ENCODE peak calls at places on chromosomes 7 and 10, in five cellular contexts. One of them, this sample, is unnamed.

GRCh38 chr10:124001391-124002260 is 91.8 kb downstream of the CHST15 start:
- DNase-seq in transverse colon: no peak
- DNase-seq in K562: no peak
- DNase-seq in esophagus muscularis mucosa: peak; percentile 91
- DNase-seq in breast epithelium: no peak
- DNase-seq in this sample: no peak

GRCh38 chr7:17915796-17916195 is 24.5 kb downstream of the SNX13 start:
- DNase-seq in transverse colon: no peak
- DNase-seq in K562: no peak
- DNase-seq in esophagus muscularis mucosa: no peak
- DNase-seq in breast epithelium: no peak
- DNase-seq in this sample: no peak

GRCh38 chr10:119445311-119445934 is 97.1 kb downstream of the RGS10 start:
- DNase-seq in transverse colon: peak; percentile 88
- DNase-seq in K562: peak; percentile 76
- DNase-seq in esophagus muscularis mucosa: peak; percentile 95
- DNase-seq in breast epithelium: peak; percentile 89
- DNase-seq in this sample: peak; percentile 92

GRCh38 chr10:104123397-104123796 is 1.4 kb downstream of the SFR1 start:
- DNase-seq in transverse colon: no peak
- DNase-seq in K562: no peak
- DNase-seq in esophagus muscularis mucosa: no peak
- DNase-seq in breast epithelium: no peak
- DNase-seq in this sample: no peak

GRCh38 chr10:119206603-119207366 is 586 bp upstream of the GRK5 start:
- DNase-seq in transverse colon: peak; percentile 70
- DNase-seq in K562: peak; percentile 77
- DNase-seq in esophagus muscularis mucosa: peak; percentile 93
- DNase-seq in breast epithelium: peak; percentile 55
- DNase-seq in this sample: peak; percentile 76

GRCh38 chr7:152663101-152663740 is 12.7 kb downstream of the XRCC2 start:
- DNase-seq in transverse colon: no peak
- DNase-seq in K562: no peak
- DNase-seq in esophagus muscularis mucosa: no peak
- DNase-seq in breast epithelium: no peak
- DNase-seq in this sample: peak; percentile 23

GRCh38 chr7:98982686-98983085 is 104.4 kb downstream of the TRRAP start:
- DNase-seq in transverse colon: no peak
- DNase-seq in K562: no peak
- DNase-seq in esophagus muscularis mucosa: no peak
- DNase-seq in breast epithelium: no peak
- DNase-seq in this sample: no peak

GRCh38 chr10:71297343-71297742 is 21.7 kb upstream of the SLC29A3 start:
- DNase-seq in transverse colon: no peak
- DNase-seq in K562: no peak
- DNase-seq in esophagus muscularis mucosa: no peak
- DNase-seq in breast epithelium: no peak
- DNase-seq in this sample: no peak

GRCh38 chr10:5973069-5973468 is 4.3 kb downstream of the IL15RA start:
- DNase-seq in transverse colon: no peak
- DNase-seq in K562: no peak
- DNase-seq in esophagus muscularis mucosa: no peak
- DNase-seq in breast epithelium: no peak
- DNase-seq in this sample: no peak

DNA sequence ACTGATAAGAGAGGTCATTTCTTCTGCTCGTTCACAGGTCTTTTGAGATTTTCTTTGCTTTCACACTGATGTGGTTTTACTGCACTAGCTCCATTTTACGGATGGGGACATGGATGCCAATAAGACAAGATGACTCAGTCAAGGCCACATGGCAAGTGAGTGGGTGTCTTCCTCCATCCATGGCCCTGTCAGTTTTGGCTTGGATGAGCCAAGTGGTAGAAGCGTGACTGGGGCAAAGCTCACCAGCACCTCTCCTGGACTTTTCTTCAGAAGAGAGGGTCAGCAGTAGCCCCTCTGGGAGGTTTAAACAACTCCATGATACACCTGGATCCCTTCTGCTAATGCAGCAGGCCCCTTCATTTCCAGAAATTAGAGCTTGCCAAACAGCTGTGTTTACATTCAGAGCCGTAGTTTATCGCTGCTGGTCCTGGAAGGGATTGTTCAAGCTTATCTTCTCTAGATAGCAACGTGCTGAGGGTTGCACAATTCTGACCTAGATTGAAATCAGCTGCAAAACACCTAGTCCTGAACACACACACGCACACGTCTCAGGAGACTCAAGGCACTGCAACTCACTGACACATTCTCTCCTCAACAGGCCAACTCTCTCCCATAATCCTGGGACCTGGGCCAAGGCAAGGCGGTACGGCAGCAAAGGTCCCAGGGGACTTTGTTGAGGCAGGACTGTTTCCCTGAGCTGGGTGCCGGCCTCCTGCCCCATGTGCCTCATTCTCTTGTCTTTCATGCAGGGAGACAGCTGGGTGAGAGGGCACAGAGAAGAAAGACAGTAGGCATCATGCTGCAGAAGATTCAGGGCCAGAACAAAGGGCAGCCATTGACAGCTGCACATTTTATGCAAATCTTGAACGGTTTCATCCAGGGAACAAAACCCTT is 14.2 kb upstream of the PDCD4 start:
- DNase-seq in transverse colon: peak; percentile 71
- DNase-seq in K562: no peak
- DNase-seq in esophagus muscularis mucosa: no peak
- DNase-seq in breast epithelium: no peak
- DNase-seq in this sample: no peak
- TF ChIP-seq POLR2AphosphoS5 in transverse colon: peak; percentile 82
- TF ChIP-seq POLR2AphosphoS5 in K562: peak; percentile 40
- TF ChIP-seq POLR2AphosphoS5 in esophagus muscularis mucosa: peak; percentile 14
- TF ChIP-seq POLR2AphosphoS5 in breast epithelium: peak; percentile 27
- TF ChIP-seq POLR2AphosphoS5 in this sample: no peak

GRCh38 chr10:116272497-116273221 is at the start of gene GFRA1:
- DNase-seq in transverse colon: no peak
- DNase-seq in K562: no peak
- DNase-seq in esophagus muscularis mucosa: no peak
- DNase-seq in breast epithelium: peak; percentile 58
- DNase-seq in this sample: peak; percentile 81
- TF ChIP-seq POLR2AphosphoS5 in transverse colon: no peak
- TF ChIP-seq POLR2AphosphoS5 in K562: no peak
- TF ChIP-seq POLR2AphosphoS5 in esophagus muscularis mucosa: no peak
- TF ChIP-seq POLR2AphosphoS5 in breast epithelium: no peak
- TF ChIP-seq POLR2AphosphoS5 in this sample: no peak

DNA sequence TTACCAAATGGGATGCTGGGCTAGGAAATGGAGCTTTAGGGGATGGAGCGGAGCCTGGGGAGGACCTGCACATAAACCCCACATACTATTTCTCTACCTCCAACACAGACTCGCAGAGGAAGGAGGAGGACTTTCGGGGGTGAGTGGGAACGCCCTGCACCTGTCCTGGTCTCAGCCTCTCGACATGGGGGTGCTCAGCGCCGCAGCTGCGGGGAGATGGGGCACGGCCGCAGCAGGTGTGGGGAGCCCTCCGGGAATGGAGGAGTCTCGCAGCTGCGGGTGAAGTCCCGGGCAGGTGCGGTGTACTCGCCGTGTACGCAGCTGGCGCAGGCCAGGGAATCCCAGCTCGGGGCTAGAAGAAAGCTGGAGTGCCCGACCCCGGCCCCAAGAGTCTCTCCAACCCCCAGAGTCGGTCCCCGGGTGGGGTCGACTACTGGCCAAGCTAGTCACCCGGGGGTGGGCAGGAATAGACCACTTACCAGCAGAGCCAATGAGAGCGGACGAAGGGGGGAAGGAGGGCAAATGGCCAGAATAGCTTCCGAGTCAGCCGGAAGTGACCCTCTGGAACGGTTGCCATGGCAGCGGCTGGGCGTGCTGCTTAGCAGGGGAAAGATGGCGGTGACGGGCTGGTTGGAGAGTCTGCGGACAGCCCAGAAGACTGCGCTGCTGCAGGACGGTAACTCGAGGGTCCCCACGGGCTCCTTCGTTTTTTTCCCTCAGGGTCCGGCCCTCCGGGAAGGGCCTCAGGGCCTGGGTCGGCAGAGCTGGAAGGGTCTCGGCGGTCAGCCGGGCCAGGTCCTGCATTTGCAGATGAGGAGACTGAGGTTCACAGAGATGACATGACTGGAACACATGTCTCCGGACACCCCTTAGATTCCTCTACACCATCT is at the start of the genes DPCD and POLL:
- DNase-seq in transverse colon: peak; percentile 97
- DNase-seq in K562: peak; percentile 92
- DNase-seq in esophagus muscularis mucosa: peak; percentile 99
- DNase-seq in breast epithelium: peak; percentile 96
- DNase-seq in this sample: peak; percentile 99
- TF ChIP-seq POLR2AphosphoS5 in transverse colon: no peak
- TF ChIP-seq POLR2AphosphoS5 in K562: no peak
- TF ChIP-seq POLR2AphosphoS5 in esophagus muscularis mucosa: peak; percentile 74
- TF ChIP-seq POLR2AphosphoS5 in breast epithelium: peak; percentile 60
- TF ChIP-seq POLR2AphosphoS5 in this sample: peak; percentile 89

DNA sequence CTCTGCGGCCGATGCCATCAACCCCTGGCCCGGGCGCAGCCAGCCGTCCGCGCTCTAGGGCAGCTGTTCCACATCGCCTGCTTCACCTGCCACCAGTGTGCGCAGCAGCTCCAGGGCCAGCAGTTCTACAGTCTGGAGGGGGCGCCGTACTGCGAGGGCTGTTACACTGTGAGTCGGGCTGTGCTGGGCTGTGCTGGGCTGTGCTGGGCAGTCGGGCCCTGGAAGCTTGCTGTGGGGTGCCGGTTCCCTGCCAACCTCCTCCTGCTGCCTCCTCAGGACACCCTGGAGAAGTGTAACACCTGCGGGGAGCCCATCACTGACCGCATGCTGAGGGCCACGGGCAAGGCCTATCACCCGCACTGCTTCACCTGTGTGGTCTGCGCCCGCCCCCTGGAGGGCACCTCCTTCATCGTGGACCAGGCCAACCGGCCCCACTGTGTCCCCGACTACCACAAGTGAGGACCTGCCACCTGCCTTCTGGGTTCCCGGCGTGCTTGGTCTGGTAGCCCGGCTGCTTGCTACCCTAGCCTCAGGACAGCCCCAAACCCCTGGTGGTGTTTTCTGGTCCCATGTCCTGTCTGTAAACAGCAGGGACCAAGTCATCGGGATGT is 7.5 kb downstream of the ZYX start:
- DNase-seq in transverse colon: no peak
- DNase-seq in K562: no peak
- DNase-seq in esophagus muscularis mucosa: no peak
- DNase-seq in breast epithelium: no peak
- DNase-seq in this sample: peak; percentile 50
- TF ChIP-seq POLR2AphosphoS5 in transverse colon: no peak
- TF ChIP-seq POLR2AphosphoS5 in K562: no peak
- TF ChIP-seq POLR2AphosphoS5 in esophagus muscularis mucosa: no peak
- TF ChIP-seq POLR2AphosphoS5 in breast epithelium: no peak
- TF ChIP-seq POLR2AphosphoS5 in this sample: no peak

GRCh38 chr7:71255537-71256178 is 123.7 kb downstream of the GALNT17 start:
- DNase-seq in transverse colon: no peak
- DNase-seq in K562: no peak
- DNase-seq in esophagus muscularis mucosa: no peak
- DNase-seq in breast epithelium: no peak
- DNase-seq in this sample: peak; percentile 41
- TF ChIP-seq POLR2AphosphoS5 in transverse colon: no peak
- TF ChIP-seq POLR2AphosphoS5 in K562: no peak
- TF ChIP-seq POLR2AphosphoS5 in esophagus muscularis mucosa: no peak
- TF ChIP-seq POLR2AphosphoS5 in breast epithelium: no peak
- TF ChIP-seq POLR2AphosphoS5 in this sample: no peak

GRCh38 chr7:114969096-114969495 is 47.2 kb downstream of the MDFIC start:
- DNase-seq in transverse colon: no peak
- DNase-seq in K562: no peak
- DNase-seq in esophagus muscularis mucosa: no peak
- DNase-seq in breast epithelium: no peak
- DNase-seq in this sample: no peak
- TF ChIP-seq POLR2AphosphoS5 in transverse colon: no peak
- TF ChIP-seq POLR2AphosphoS5 in K562: no peak
- TF ChIP-seq POLR2AphosphoS5 in esophagus muscularis mucosa: no peak
- TF ChIP-seq POLR2AphosphoS5 in breast epithelium: no peak
- TF ChIP-seq POLR2AphosphoS5 in this sample: no peak

GRCh38 chr10:14781763-14782162 is 7.1 kb upstream of the FAM107B start:
- DNase-seq in transverse colon: no peak
- DNase-seq in K562: no peak
- DNase-seq in esophagus muscularis mucosa: peak; percentile 89
- DNase-seq in breast epithelium: no peak
- DNase-seq in this sample: no peak
- TF ChIP-seq POLR2AphosphoS5 in transverse colon: no peak
- TF ChIP-seq POLR2AphosphoS5 in K562: no peak
- TF ChIP-seq POLR2AphosphoS5 in esophagus muscularis mucosa: no peak
- TF ChIP-seq POLR2AphosphoS5 in breast epithelium: no peak
- TF ChIP-seq POLR2AphosphoS5 in this sample: no peak

GRCh38 chr10:58784361-58784760 is 271.7 kb downstream of the BICC1 start:
- DNase-seq in transverse colon: no peak
- DNase-seq in K562: no peak
- DNase-seq in esophagus muscularis mucosa: no peak
- DNase-seq in breast epithelium: no peak
- DNase-seq in this sample: no peak

GRCh38 chr10:58785354-58785753 is 272.7 kb downstream of the BICC1 start:
- DNase-seq in transverse colon: no peak
- DNase-seq in K562: no peak
- DNase-seq in esophagus muscularis mucosa: no peak
- DNase-seq in breast epithelium: no peak
- DNase-seq in this sample: no peak

GRCh38 chr10:58781873-58782488 is 269.3 kb downstream of the BICC1 start:
- DNase-seq in transverse colon: no peak
- DNase-seq in K562: peak; percentile 23
- DNase-seq in esophagus muscularis mucosa: no peak
- DNase-seq in breast epithelium: no peak
- DNase-seq in this sample: peak; percentile 68

GRCh38 chr10:58780481-58780880 is 267.8 kb downstream of the BICC1 start:
- DNase-seq in transverse colon: no peak
- DNase-seq in K562: no peak
- DNase-seq in esophagus muscularis mucosa: no peak
- DNase-seq in breast epithelium: no peak
- DNase-seq in this sample: no peak

DNA sequence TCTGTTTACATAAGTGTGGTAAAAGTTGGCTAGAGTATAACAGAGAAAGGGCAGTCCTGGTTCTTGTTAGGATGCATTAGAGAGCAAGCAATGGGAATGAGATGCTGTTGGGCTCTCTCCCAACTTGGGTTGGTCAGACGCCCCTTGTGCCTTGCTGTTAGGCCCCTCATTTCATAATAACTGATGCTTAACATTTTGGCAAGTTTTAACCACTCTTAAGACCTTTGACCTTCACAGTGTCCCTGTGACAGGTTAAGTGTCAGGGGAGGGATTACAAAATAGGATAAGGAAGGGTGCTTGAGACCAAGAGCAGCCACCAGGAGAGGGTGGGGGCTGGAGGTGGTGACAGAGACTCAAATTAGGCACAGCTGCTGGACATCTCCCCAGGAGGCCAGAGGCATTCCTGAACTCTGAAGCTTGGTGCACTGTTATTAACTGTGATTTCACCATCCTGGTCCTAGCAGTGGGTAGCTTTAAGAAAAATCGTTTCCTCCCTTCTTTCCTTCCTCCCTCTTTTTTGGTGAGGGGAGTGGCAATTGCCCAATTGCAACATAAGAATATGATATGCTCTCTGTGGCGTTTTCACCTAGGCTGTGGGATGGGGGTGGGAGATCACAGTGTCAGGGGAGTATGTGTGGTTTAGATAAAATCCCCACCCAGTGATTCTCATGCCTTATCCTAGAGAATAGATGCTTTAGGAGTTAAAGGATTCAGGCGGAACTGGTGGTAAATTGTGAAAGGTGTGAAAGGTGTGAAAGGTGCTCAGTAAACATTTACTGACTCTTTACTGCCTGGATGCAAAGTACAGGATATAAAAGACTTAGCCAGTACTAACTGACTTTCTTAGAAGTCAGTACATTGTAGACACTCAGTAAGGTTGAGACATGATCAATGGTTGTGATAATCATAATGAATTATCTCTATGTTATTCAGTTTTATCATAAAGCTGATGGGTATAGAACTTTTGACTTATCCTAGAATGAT is 270.5 kb downstream of the BICC1 start:
- DNase-seq in transverse colon: no peak
- DNase-seq in K562: no peak
- DNase-seq in esophagus muscularis mucosa: no peak
- DNase-seq in breast epithelium: no peak
- DNase-seq in this sample: no peak
- TF ChIP-seq POLR2AphosphoS5 in transverse colon: no peak
- TF ChIP-seq POLR2AphosphoS5 in K562: no peak
- TF ChIP-seq POLR2AphosphoS5 in esophagus muscularis mucosa: peak; percentile 32
- TF ChIP-seq POLR2AphosphoS5 in breast epithelium: peak; percentile 46
- TF ChIP-seq POLR2AphosphoS5 in this sample: no peak

This sample was measured in GM23338.